ENCODE peak calls at places on chromosomes 1 and 21, in eight cellular contexts. One of them, this sample, is unnamed.

GRCh38 chr1:67987046-67987799 is 63.2 kb downstream of the DIRAS3 start:
- DNase-seq in MG63: peak
- DNase-seq in ELR: peak
- DNase-seq in effector memory CD8-positive, alpha-beta T cell: no peak
- DNase-seq in CD8-positive, alpha-beta T cell: no peak
- DNase-seq in anterior cingulate cortex: no peak
- DNase-seq in ovary: no peak
- DNase-seq in HEK293T: no peak
- DNase-seq in this sample: no peak

GRCh38 chr1:203557958-203558760 is 64.2 kb downstream of the OPTC start:
- DNase-seq in MG63: peak
- DNase-seq in ELR: peak
- DNase-seq in effector memory CD8-positive, alpha-beta T cell: no peak
- DNase-seq in CD8-positive, alpha-beta T cell: no peak
- DNase-seq in anterior cingulate cortex: no peak
- DNase-seq in ovary: peak
- DNase-seq in HEK293T: no peak
- DNase-seq in this sample: no peak

GRCh38 chr1:223129229-223129851 is 13.7 kb downstream of the TLR5 start:
- DNase-seq in MG63: peak
- DNase-seq in ELR: peak
- DNase-seq in effector memory CD8-positive, alpha-beta T cell: peak
- DNase-seq in CD8-positive, alpha-beta T cell: peak
- DNase-seq in anterior cingulate cortex: no peak
- DNase-seq in ovary: peak
- DNase-seq in HEK293T: peak
- DNase-seq in this sample: peak

GRCh38 chr1:109904105-109904817 is 6.4 kb upstream of the CSF1 start:
- DNase-seq in MG63: no peak
- DNase-seq in ELR: no peak
- DNase-seq in effector memory CD8-positive, alpha-beta T cell: no peak
- DNase-seq in CD8-positive, alpha-beta T cell: no peak
- DNase-seq in anterior cingulate cortex: peak
- DNase-seq in ovary: no peak
- DNase-seq in HEK293T: no peak
- DNase-seq in this sample: no peak

GRCh38 chr1:2194319-2194897 is at the start of gene FAAP20:
- DNase-seq in MG63: peak
- DNase-seq in ELR: peak
- DNase-seq in effector memory CD8-positive, alpha-beta T cell: no peak
- DNase-seq in CD8-positive, alpha-beta T cell: no peak
- DNase-seq in anterior cingulate cortex: peak
- DNase-seq in ovary: no peak
- DNase-seq in HEK293T: peak
- DNase-seq in this sample: no peak

GRCh38 chr1:65003316-65003664 is 36.9 kb upstream of the JAK1 start:
- DNase-seq in MG63: no peak
- DNase-seq in ELR: no peak
- DNase-seq in effector memory CD8-positive, alpha-beta T cell: no peak
- DNase-seq in CD8-positive, alpha-beta T cell: no peak
- DNase-seq in anterior cingulate cortex: no peak
- DNase-seq in ovary: no peak
- DNase-seq in HEK293T: no peak
- DNase-seq in this sample: no peak

GRCh38 chr1:222918746-222919477 is 104.1 kb downstream of the DISP1 start:
- DNase-seq in MG63: no peak
- DNase-seq in ELR: peak
- DNase-seq in effector memory CD8-positive, alpha-beta T cell: no peak
- DNase-seq in CD8-positive, alpha-beta T cell: no peak
- DNase-seq in anterior cingulate cortex: no peak
- DNase-seq in ovary: no peak
- DNase-seq in HEK293T: no peak
- DNase-seq in this sample: no peak

GRCh38 chr1:119766374-119766794 is 2.3 kb downstream of the HMGCS2 start:
- DNase-seq in MG63: no peak
- DNase-seq in ELR: no peak
- DNase-seq in effector memory CD8-positive, alpha-beta T cell: no peak
- DNase-seq in CD8-positive, alpha-beta T cell: no peak
- DNase-seq in anterior cingulate cortex: no peak
- DNase-seq in ovary: no peak
- DNase-seq in HEK293T: no peak
- DNase-seq in this sample: no peak

GRCh38 chr1:116352349-116352813 is 20.7 kb upstream of the ATP1A1 start:
- DNase-seq in MG63: no peak
- DNase-seq in ELR: no peak
- DNase-seq in effector memory CD8-positive, alpha-beta T cell: no peak
- DNase-seq in CD8-positive, alpha-beta T cell: no peak
- DNase-seq in anterior cingulate cortex: no peak
- DNase-seq in ovary: no peak
- DNase-seq in HEK293T: no peak
- DNase-seq in this sample: no peak

GRCh38 chr1:22450421-22451021 is 1.1 kb upstream of the ZBTB40 start:
- DNase-seq in MG63: no peak
- DNase-seq in ELR: no peak
- DNase-seq in effector memory CD8-positive, alpha-beta T cell: no peak
- DNase-seq in CD8-positive, alpha-beta T cell: no peak
- DNase-seq in anterior cingulate cortex: no peak
- DNase-seq in ovary: no peak
- DNase-seq in HEK293T: no peak
- DNase-seq in this sample: no peak

GRCh38 chr1:85894651-85895050 is 186.4 kb upstream of the ZNHIT6 start:
- DNase-seq in MG63: peak
- DNase-seq in ELR: peak
- DNase-seq in effector memory CD8-positive, alpha-beta T cell: no peak
- DNase-seq in CD8-positive, alpha-beta T cell: no peak
- DNase-seq in anterior cingulate cortex: no peak
- DNase-seq in ovary: no peak
- DNase-seq in HEK293T: peak
- DNase-seq in this sample: peak

GRCh38 chr1:222916067-222916466 is 101.2 kb downstream of the DISP1 start:
- DNase-seq in MG63: no peak
- DNase-seq in ELR: no peak
- DNase-seq in effector memory CD8-positive, alpha-beta T cell: no peak
- DNase-seq in CD8-positive, alpha-beta T cell: no peak
- DNase-seq in anterior cingulate cortex: no peak
- DNase-seq in ovary: no peak
- DNase-seq in HEK293T: no peak
- DNase-seq in this sample: no peak

GRCh38 chr21:38343691-38344090 is 86.9 kb downstream of the KCNJ15 start:
- DNase-seq in MG63: peak
- DNase-seq in ELR: no peak
- DNase-seq in effector memory CD8-positive, alpha-beta T cell: no peak
- DNase-seq in CD8-positive, alpha-beta T cell: no peak
- DNase-seq in anterior cingulate cortex: no peak
- DNase-seq in ovary: no peak
- DNase-seq in HEK293T: no peak
- DNase-seq in this sample: no peak

GRCh38 chr1:182633657-182634281 is 29.6 kb upstream of the RGS16 start:
- DNase-seq in MG63: no peak
- DNase-seq in ELR: no peak
- DNase-seq in effector memory CD8-positive, alpha-beta T cell: no peak
- DNase-seq in CD8-positive, alpha-beta T cell: no peak
- DNase-seq in anterior cingulate cortex: no peak
- DNase-seq in ovary: no peak
- DNase-seq in HEK293T: no peak
- DNase-seq in this sample: no peak

GRCh38 chr1:3467096-3468036 is 12.9 kb downstream of the ARHGEF16 start:
- DNase-seq in MG63: no peak
- DNase-seq in ELR: no peak
- DNase-seq in effector memory CD8-positive, alpha-beta T cell: no peak
- DNase-seq in CD8-positive, alpha-beta T cell: no peak
- DNase-seq in anterior cingulate cortex: no peak
- DNase-seq in ovary: no peak
- DNase-seq in HEK293T: no peak
- DNase-seq in this sample: no peak

GRCh38 chr1:3898994-3899775 is 887 bp downstream of the C1orf174 start:
- DNase-seq in MG63: no peak
- DNase-seq in ELR: peak
- DNase-seq in effector memory CD8-positive, alpha-beta T cell: no peak
- DNase-seq in CD8-positive, alpha-beta T cell: no peak
- DNase-seq in anterior cingulate cortex: no peak
- DNase-seq in ovary: no peak
- DNase-seq in HEK293T: no peak
- DNase-seq in this sample: no peak

GRCh38 chr1:44294588-44295007 is 60.5 kb downstream of the ERI3 start:
- DNase-seq in MG63: peak
- DNase-seq in ELR: peak
- DNase-seq in effector memory CD8-positive, alpha-beta T cell: no peak
- DNase-seq in CD8-positive, alpha-beta T cell: no peak
- DNase-seq in anterior cingulate cortex: no peak
- DNase-seq in ovary: peak
- DNase-seq in HEK293T: peak
- DNase-seq in this sample: no peak

GRCh38 chr1:15696956-15697521 is 12.9 kb downstream of the PLEKHM2 start:
- DNase-seq in MG63: no peak
- DNase-seq in ELR: no peak
- DNase-seq in effector memory CD8-positive, alpha-beta T cell: no peak
- DNase-seq in CD8-positive, alpha-beta T cell: peak
- DNase-seq in anterior cingulate cortex: peak
- DNase-seq in ovary: no peak
- DNase-seq in HEK293T: no peak
- DNase-seq in this sample: no peak

GRCh38 chr1:32724678-32725594 is 22.4 kb upstream of the SYNC start:
- DNase-seq in MG63: peak
- DNase-seq in ELR: peak
- DNase-seq in effector memory CD8-positive, alpha-beta T cell: no peak
- DNase-seq in CD8-positive, alpha-beta T cell: no peak
- DNase-seq in anterior cingulate cortex: no peak
- DNase-seq in ovary: peak
- DNase-seq in HEK293T: no peak
- DNase-seq in this sample: no peak

GRCh38 chr21:46667735-46668380 is 32.4 kb downstream of the PRMT2 start:
- DNase-seq in MG63: no peak
- DNase-seq in ELR: peak
- DNase-seq in effector memory CD8-positive, alpha-beta T cell: no peak
- DNase-seq in CD8-positive, alpha-beta T cell: no peak
- DNase-seq in anterior cingulate cortex: no peak
- DNase-seq in ovary: no peak
- DNase-seq in HEK293T: peak
- DNase-seq in this sample: peak

GRCh38 chr1:110024613-110025012 is 9.8 kb upstream of the STRIP1 start:
- DNase-seq in MG63: no peak
- DNase-seq in ELR: no peak
- DNase-seq in effector memory CD8-positive, alpha-beta T cell: no peak
- DNase-seq in CD8-positive, alpha-beta T cell: no peak
- DNase-seq in anterior cingulate cortex: no peak
- DNase-seq in ovary: no peak
- DNase-seq in HEK293T: no peak
- DNase-seq in this sample: no peak

GRCh38 chr1:117621316-117621715 is 15.5 kb downstream of the TENT5C start:
- DNase-seq in MG63: no peak
- DNase-seq in ELR: no peak
- DNase-seq in effector memory CD8-positive, alpha-beta T cell: no peak
- DNase-seq in CD8-positive, alpha-beta T cell: peak
- DNase-seq in anterior cingulate cortex: no peak
- DNase-seq in ovary: no peak
- DNase-seq in HEK293T: no peak
- DNase-seq in this sample: no peak

GRCh38 chr1:234963180-234963903 is 165.3 kb downstream of the TOMM20 start:
- DNase-seq in MG63: peak
- DNase-seq in ELR: peak
- DNase-seq in effector memory CD8-positive, alpha-beta T cell: peak
- DNase-seq in CD8-positive, alpha-beta T cell: peak
- DNase-seq in anterior cingulate cortex: no peak
- DNase-seq in ovary: peak
- DNase-seq in HEK293T: no peak
- DNase-seq in this sample: no peak

GRCh38 chr21:44455524-44456206 is 355 bp downstream of the LRRC3 start:
- DNase-seq in MG63: peak
- DNase-seq in ELR: peak
- DNase-seq in effector memory CD8-positive, alpha-beta T cell: peak
- DNase-seq in CD8-positive, alpha-beta T cell: peak
- DNase-seq in anterior cingulate cortex: no peak
- DNase-seq in ovary: no peak
- DNase-seq in HEK293T: peak
- DNase-seq in this sample: no peak

GRCh38 chr21:43811262-43812105 is 22.1 kb downstream of the RRP1 start:
- DNase-seq in MG63: no peak
- DNase-seq in ELR: no peak
- DNase-seq in effector memory CD8-positive, alpha-beta T cell: no peak
- DNase-seq in CD8-positive, alpha-beta T cell: no peak
- DNase-seq in anterior cingulate cortex: no peak
- DNase-seq in ovary: no peak
- DNase-seq in HEK293T: no peak
- DNase-seq in this sample: no peak